ENCODE peak calls at places on chromosomes 4 and X, in five cellular contexts. Z is posterior cingulate gyrus; T is activated CD4-positive, CD25-positive, alpha-beta regulatory T cell; F is left colon; I is H9. J is an unnamed sample.

GRCh38 chr4:185504098-185505047 is 30.9 kb downstream of the PDLIM3 start:
- DNase-seq in I (no peak), T (no peak), F (peak), Z (no peak), J (peak)

GRCh38 chr4:62709618-62710252 is 1509.6 kb downstream of the ADGRL3 start:
- DNase-seq in Z (no peak), I (no peak), F (no peak), T (no peak), J (no peak)

GRCh38 chrX:12237131-12237530 is 98.9 kb downstream of the FRMPD4 start:
- DNase-seq in T (no peak), Z (no peak), F (no peak), I (no peak), J (no peak)

GRCh38 chr4:106541253-106541652 is 172.7 kb upstream of the GIMD1 start:
- DNase-seq in F (no peak), I (no peak), Z (no peak), T (no peak), J (peak)

GRCh38 chr4:1992468-1993168 is 16.2 kb downstream of the NELFA start:
- DNase-seq in Z (peak), I (peak), F (peak), T (no peak), J (no peak)

GRCh38 chr4:47315346-47315745 is 148.2 kb downstream of the COMMD8 start:
- DNase-seq in T (no peak), F (no peak), Z (no peak), I (no peak), J (peak)

GRCh38 chr4:110287130-110287529 is 88.7 kb upstream of the ELOVL6 start:
- DNase-seq in Z (no peak), F (no peak), T (no peak), I (no peak), J (peak)

GRCh38 chr4:142516686-142517145 is 329.4 kb downstream of the INPP4B start:
- DNase-seq in Z (no peak), T (no peak), I (no peak), F (no peak), J (no peak)

GRCh38 chr4:96894621-96895020 is 1054.7 kb downstream of the PDHA2 start:
- DNase-seq in Z (no peak), T (no peak), I (no peak), F (no peak), J (no peak)

GRCh38 chr4:22345678-22346077 is 170.2 kb downstream of the ADGRA3 start:
- DNase-seq in Z (no peak), T (no peak), F (no peak), I (no peak), J (no peak)

GRCh38 chrX:133188631-133189030 is 29.5 kb downstream of the TFDP3 start:
- DNase-seq in F (no peak), Z (no peak), T (no peak), I (no peak), J (no peak)

GRCh38 chr4:109472343-109472761 is 38.7 kb downstream of the SEC24B start:
- DNase-seq in T (no peak), I (no peak), F (no peak), Z (no peak), J (peak)

GRCh38 chr4:90190510-90190909 is 63.3 kb downstream of the CCSER1 start:
- DNase-seq in I (no peak), F (no peak), T (no peak), Z (no peak), J (no peak)

GRCh38 chr4:80462537-80463207 is 127.1 kb downstream of the CFAP299 start:
- DNase-seq in Z (no peak), F (no peak), T (no peak), I (no peak), J (peak)

GRCh38 chr4:74133786-74134499 is 24.0 kb upstream of the MTHFD2L start:
- DNase-seq in F (peak), Z (peak), T (no peak), I (peak), J (peak)

GRCh38 chrX:10636337-10636736 is 16.0 kb upstream of the MID1 start:
- DNase-seq in Z (no peak), T (no peak), I (peak), F (no peak), J (peak)

GRCh38 chrX:39052751-39053150 is 251.5 kb downstream of the MID1IP1 start:
- DNase-seq in Z (no peak), F (no peak), T (no peak), I (no peak), J (no peak)

GRCh38 chrX:45903781-45904201 is 641.4 kb downstream of the ZNF674 start:
- DNase-seq in F (no peak), T (no peak), Z (no peak), I (peak), J (peak)

GRCh38 chr4:121380448-121381147 is at the start of gene QRFPR:
- DNase-seq in T (no peak), I (peak), F (no peak), Z (no peak), J (no peak)

GRCh38 chr4:169899295-169899694 is 126.9 kb downstream of the MFAP3L start:
- DNase-seq in I (no peak), Z (no peak), F (no peak), T (no peak), J (peak)

GRCh38 chr4:138115053-138115452 is 127.1 kb downstream of the SLC7A11 start:
- DNase-seq in T (no peak), I (no peak), F (no peak), Z (no peak), J (no peak)

GRCh38 chr4:3045500-3045850 is 28.9 kb downstream of the HTT-AS start:
- DNase-seq in T (peak), I (no peak), Z (peak), F (peak), J (peak)

GRCh38 chr4:166594326-166594946 is 639.9 kb downstream of the SPOCK3 start:
- DNase-seq in F (no peak), T (no peak), I (peak), Z (no peak), J (peak)

GRCh38 chr4:20532871-20533870 is 167.1 kb upstream of the PACRGL start:
- DNase-seq in T (no peak), I (no peak), Z (no peak), F (no peak), J (peak)

GRCh38 chr4:97016186-97016945 is 1126.9 kb downstream of the STPG2 start:
- DNase-seq in F (no peak), I (no peak), T (no peak), Z (no peak), J (no peak)

GRCh38 chr4:89486042-89486441 is 178.4 kb upstream of the GPRIN3 start:
- DNase-seq in F (no peak), T (no peak), I (no peak), Z (no peak), J (peak)

J was measured in RPMI7951.